ENCODE peak calls at places on chromosomes 12 and 14, in seven cellular contexts. E is upper lobe of right lung; L is T-helper 1 cell; D is naive thymus-derived CD8-positive, alpha-beta T cell; T is fibroblast of lung; V is COLO829; S is CD8-positive, alpha-beta memory T cell. J is an unnamed sample.

GRCh38 chr14:103144085-103144484 is 20.8 kb downstream of the TNFAIP2 start:
- DNase-seq in T (peak; percentile 50), D (no peak), V (no peak), L (no peak), S (no peak), E (no peak), J (no peak)

GRCh38 chr14:76349993-76350392 is 25.9 kb upstream of the ESRRB start:
- DNase-seq in V (no peak), T (no peak), E (no peak), D (no peak), L (no peak), S (no peak), J (no peak)

GRCh38 chr12:16076553-16076952 is 165.4 kb downstream of the DERA start:
- DNase-seq in V (peak; percentile 58), L (no peak), E (no peak), D (no peak), T (peak; percentile 12), S (no peak), J (peak; percentile 34)

GRCh38 chr12:124687695-124688301 is 120.4 kb upstream of the NCOR2 start:
- DNase-seq in D (peak; percentile 1), S (no peak), V (no peak), E (no peak), T (peak; percentile 39), L (no peak), J (no peak)

GRCh38 chr12:78229491-78230209 is 399.0 kb downstream of the NAV3 start:
- DNase-seq in T (peak; percentile 54), D (no peak), E (no peak), L (peak; percentile 11), S (no peak), V (peak; percentile 37), J (peak; percentile 59)

GRCh38 chr14:103801459-103801858 is 45.9 kb downstream of the PPP1R13B start:
- DNase-seq in E (no peak), T (peak; percentile 53), D (no peak), S (no peak), V (no peak), L (no peak), J (no peak)

GRCh38 chr14:68781161-68782021 is 11.5 kb downstream of the ZFP36L1 start:
- DNase-seq in L (peak; percentile 89), T (no peak), D (peak; percentile 47), E (no peak), V (no peak), S (peak; percentile 53), J (no peak)

GRCh38 chr12:109111775-109112491 is 4.5 kb upstream of the ACACB start:
- DNase-seq in T (peak; percentile 71), L (peak; percentile 28), E (peak; percentile 74), V (peak; percentile 74), D (peak; percentile 32), S (peak; percentile 21), J (peak; percentile 73)

GRCh38 chr14:22202313-22202712 is 386.7 kb downstream of the DAD1 start:
- DNase-seq in V (no peak), L (no peak), D (no peak), T (no peak), S (no peak), E (no peak), J (no peak)

GRCh38 chr12:116880817-116881324 is 370 bp downstream of the HRK start:
- DNase-seq in L (peak; percentile 25), E (peak; percentile 69), S (no peak), V (no peak), D (peak; percentile 7), T (peak; percentile 18), J (peak; percentile 61)

GRCh38 chr12:122602456-122602855 is 75.4 kb downstream of the KNTC1 start:
- DNase-seq in D (no peak), L (no peak), E (no peak), S (no peak), T (no peak), V (no peak), J (no peak)

GRCh38 chr12:120738252-120739030 is 12.8 kb downstream of the ACADS start:
- DNase-seq in V (no peak), D (no peak), S (no peak), T (no peak), E (no peak), L (no peak), J (no peak)

GRCh38 chr14:54396183-54396492 is 669 bp upstream of the CDKN3 start:
- DNase-seq in S (no peak), E (no peak), D (no peak), V (no peak), L (no peak), T (no peak), J (peak; percentile 5)

GRCh38 chr12:108565976-108566375 is 3.6 kb downstream of the ISCU start:
- DNase-seq in V (peak; percentile 69), T (peak; percentile 72), E (peak; percentile 89), D (peak; percentile 59), L (peak; percentile 69), S (peak; percentile 52), J (peak; percentile 89)

GRCh38 chr12:85356596-85357385 is 76.8 kb downstream of the ALX1 start:
- DNase-seq in E (no peak), L (no peak), V (no peak), T (no peak), D (no peak), S (no peak), J (no peak)

GRCh38 chr12:132218519-132218860 is 74.2 kb downstream of the NOC4L start:
- DNase-seq in S (no peak), V (no peak), L (no peak), D (no peak), T (no peak), E (no peak), J (no peak)